ENCODE peak calls at places on chromosomes 6 and 20, in six cellular contexts. One of them, this sample, is unnamed.

GRCh38 chr6:163334264-163334663 is 80.3 kb upstream of the QKI start:
- DNase-seq in nephron progenitor cell: no peak
- DNase-seq in NCI-H2081: no peak
- DNase-seq in neural crest cell: no peak
- DNase-seq in T-helper 17 cell: no peak
- DNase-seq in naive B cell: no peak
- DNase-seq in this sample: no peak

GRCh38 chr6:80163754-80164187 is 57.3 kb downstream of the BCKDHB start:
- DNase-seq in nephron progenitor cell: no peak
- DNase-seq in NCI-H2081: no peak
- DNase-seq in neural crest cell: no peak
- DNase-seq in naive B cell: peak; percentile 19
- DNase-seq in T-helper 17 cell: no peak
- DNase-seq in this sample: no peak

GRCh38 chr6:30810813-30811329 is 66.5 kb upstream of the IER3 start:
- DNase-seq in T-helper 17 cell: no peak
- DNase-seq in neural crest cell: no peak
- DNase-seq in NCI-H2081: no peak
- DNase-seq in nephron progenitor cell: no peak
- DNase-seq in naive B cell: peak; percentile 39
- DNase-seq in this sample: no peak

GRCh38 chr6:34182751-34183531 is 37.1 kb upstream of the GRM4 start:
- DNase-seq in NCI-H2081: no peak
- DNase-seq in neural crest cell: no peak
- DNase-seq in nephron progenitor cell: no peak
- DNase-seq in T-helper 17 cell: peak; percentile 39
- DNase-seq in naive B cell: peak; percentile 47
- DNase-seq in this sample: no peak

GRCh38 chr20:58649288-58650180 is 1.5 kb upstream of the STX16 start:
- DNase-seq in T-helper 17 cell: peak; percentile 18
- DNase-seq in NCI-H2081: no peak
- DNase-seq in naive B cell: peak; percentile 18
- DNase-seq in nephron progenitor cell: peak; percentile 54
- DNase-seq in neural crest cell: no peak
- DNase-seq in this sample: no peak

GRCh38 chr6:118581489-118581959 is 33.4 kb downstream of the PLN start:
- DNase-seq in nephron progenitor cell: no peak
- DNase-seq in neural crest cell: no peak
- DNase-seq in T-helper 17 cell: no peak
- DNase-seq in naive B cell: no peak
- DNase-seq in NCI-H2081: no peak
- DNase-seq in this sample: no peak

GRCh38 chr6:132530293-132530974 is 7.6 kb upstream of the TAAR9 start:
- DNase-seq in T-helper 17 cell: peak; percentile 50
- DNase-seq in NCI-H2081: peak; percentile 69
- DNase-seq in neural crest cell: peak; percentile 74
- DNase-seq in naive B cell: peak; percentile 63
- DNase-seq in nephron progenitor cell: peak; percentile 75
- DNase-seq in this sample: peak; percentile 60

GRCh38 chr6:166969390-166970002 is 13.1 kb upstream of the RNASET2 start:
- DNase-seq in nephron progenitor cell: no peak
- DNase-seq in NCI-H2081: no peak
- DNase-seq in neural crest cell: no peak
- DNase-seq in naive B cell: no peak
- DNase-seq in T-helper 17 cell: no peak
- DNase-seq in this sample: no peak

GRCh38 chr6:121645100-121645745 is 209.8 kb downstream of the GJA1 start:
- DNase-seq in naive B cell: no peak
- DNase-seq in T-helper 17 cell: no peak
- DNase-seq in nephron progenitor cell: no peak
- DNase-seq in neural crest cell: no peak
- DNase-seq in NCI-H2081: no peak
- DNase-seq in this sample: no peak

GRCh38 chr6:42786525-42786985 is 4.7 kb downstream of the BICRAL start:
- DNase-seq in NCI-H2081: no peak
- DNase-seq in nephron progenitor cell: no peak
- DNase-seq in T-helper 17 cell: no peak
- DNase-seq in naive B cell: no peak
- DNase-seq in neural crest cell: no peak
- DNase-seq in this sample: no peak

GRCh38 chr20:59824711-59825562 is 108.5 kb downstream of the SYCP2 start:
- DNase-seq in nephron progenitor cell: no peak
- DNase-seq in NCI-H2081: no peak
- DNase-seq in neural crest cell: no peak
- DNase-seq in T-helper 17 cell: no peak
- DNase-seq in naive B cell: no peak
- DNase-seq in this sample: no peak

GRCh38 chr6:69456086-69456485 is 340.7 kb downstream of the LMBRD1 start:
- DNase-seq in neural crest cell: no peak
- DNase-seq in T-helper 17 cell: no peak
- DNase-seq in naive B cell: no peak
- DNase-seq in nephron progenitor cell: no peak
- DNase-seq in NCI-H2081: no peak
- DNase-seq in this sample: no peak

GRCh38 chr6:72984981-72985665 is 240.2 kb downstream of the KHDC1L start:
- DNase-seq in naive B cell: no peak
- DNase-seq in neural crest cell: no peak
- DNase-seq in NCI-H2081: no peak
- DNase-seq in nephron progenitor cell: no peak
- DNase-seq in T-helper 17 cell: no peak
- DNase-seq in this sample: no peak

GRCh38 chr6:73688351-73688750 is 7.7 kb upstream of the CD109 start:
- DNase-seq in T-helper 17 cell: no peak
- DNase-seq in NCI-H2081: no peak
- DNase-seq in neural crest cell: no peak
- DNase-seq in naive B cell: no peak
- DNase-seq in nephron progenitor cell: no peak
- DNase-seq in this sample: no peak

GRCh38 chr6:73893696-73894095 is 197.7 kb downstream of the CD109 start:
- DNase-seq in NCI-H2081: no peak
- DNase-seq in nephron progenitor cell: no peak
- DNase-seq in naive B cell: no peak
- DNase-seq in T-helper 17 cell: no peak
- DNase-seq in neural crest cell: no peak
- DNase-seq in this sample: no peak

GRCh38 chr6:42525132-42525531 is 38.7 kb upstream of the UBR2 start:
- DNase-seq in T-helper 17 cell: no peak
- DNase-seq in neural crest cell: no peak
- DNase-seq in NCI-H2081: no peak
- DNase-seq in nephron progenitor cell: no peak
- DNase-seq in naive B cell: no peak
- DNase-seq in this sample: no peak

GRCh38 chr6:112214749-112215269 is 39.6 kb downstream of the LAMA4 start:
- DNase-seq in naive B cell: no peak
- DNase-seq in T-helper 17 cell: no peak
- DNase-seq in neural crest cell: no peak
- DNase-seq in NCI-H2081: peak; percentile 0
- DNase-seq in nephron progenitor cell: no peak
- DNase-seq in this sample: no peak

GRCh38 chr20:6665621-6666345 is 101.7 kb upstream of the BMP2 start:
- DNase-seq in T-helper 17 cell: no peak
- DNase-seq in nephron progenitor cell: no peak
- DNase-seq in naive B cell: no peak
- DNase-seq in NCI-H2081: no peak
- DNase-seq in neural crest cell: no peak
- DNase-seq in this sample: no peak

GRCh38 chr20:36823126-36823525 is 49.6 kb upstream of the DSN1 start:
- DNase-seq in T-helper 17 cell: no peak
- DNase-seq in neural crest cell: no peak
- DNase-seq in nephron progenitor cell: no peak
- DNase-seq in naive B cell: no peak
- DNase-seq in NCI-H2081: no peak
- DNase-seq in this sample: no peak

GRCh38 chr20:23234311-23235078 is 116.1 kb upstream of the NXT1 start:
- DNase-seq in NCI-H2081: no peak
- DNase-seq in neural crest cell: no peak
- DNase-seq in naive B cell: no peak
- DNase-seq in nephron progenitor cell: no peak
- DNase-seq in T-helper 17 cell: no peak
- DNase-seq in this sample: no peak

GRCh38 chr20:52889225-52889624 is 82.9 kb upstream of the TSHZ2 start:
- DNase-seq in neural crest cell: no peak
- DNase-seq in T-helper 17 cell: no peak
- DNase-seq in NCI-H2081: no peak
- DNase-seq in naive B cell: no peak
- DNase-seq in nephron progenitor cell: no peak
- DNase-seq in this sample: no peak

GRCh38 chr6:1608976-1609661 is 596 bp upstream of the FOXC1 start:
- DNase-seq in NCI-H2081: no peak
- DNase-seq in naive B cell: no peak
- DNase-seq in T-helper 17 cell: no peak
- DNase-seq in nephron progenitor cell: peak; percentile 63
- DNase-seq in neural crest cell: no peak
- DNase-seq in this sample: no peak

GRCh38 chr6:27241443-27241842 is 6.1 kb upstream of the PRSS16 start:
- DNase-seq in naive B cell: no peak
- DNase-seq in nephron progenitor cell: no peak
- DNase-seq in neural crest cell: no peak
- DNase-seq in NCI-H2081: no peak
- DNase-seq in T-helper 17 cell: no peak
- DNase-seq in this sample: no peak

GRCh38 chr20:37898301-37899104 is 4.4 kb upstream of the VSTM2L start:
- DNase-seq in naive B cell: no peak
- DNase-seq in T-helper 17 cell: no peak
- DNase-seq in neural crest cell: no peak
- DNase-seq in nephron progenitor cell: no peak
- DNase-seq in NCI-H2081: no peak
- DNase-seq in this sample: no peak

GRCh38 chr20:2652724-2653510 is 485 bp downstream of the NOP56 start:
- DNase-seq in neural crest cell: peak; percentile 47
- DNase-seq in NCI-H2081: peak; percentile 46
- DNase-seq in naive B cell: no peak
- DNase-seq in nephron progenitor cell: no peak
- DNase-seq in T-helper 17 cell: no peak
- DNase-seq in this sample: peak; percentile 45

This sample was measured in HEK293T.